ENCODE peak calls at places on chromosomes 2 and 18, in five cellular contexts. F is kidney tubule cell, I is transverse colon, C is neural progenitor cell, A is IMR-90. G is an unnamed sample.
A peak's percentile ranks its signal among the peaks of the same experiment; 100 is the strongest.

GRCh38 chr18:22447770-22448169 is 30.1 kb upstream of the CTAGE1 start:
- DNase-seq in F (no peak), I (no peak), C (no peak), A (no peak), G (no peak)

GRCh38 chr2:120611961-120612360 is 123.7 kb upstream of the GLI2 start:
- DNase-seq in F (no peak), I (no peak), C (no peak), A (no peak), G (no peak)

GRCh38 chr2:45055261-45055660 is 46.0 kb upstream of the SIX2 start:
- DNase-seq in F (no peak), I (no peak), C (no peak), A (no peak), G (no peak)

GRCh38 chr18:45111507-45111858 is 430.8 kb downstream of the SETBP1 start:
- DNase-seq in F (no peak), I (no peak), C (no peak), A (no peak), G (no peak)

GRCh38 chr2:85604568-85605339 is 2.3 kb upstream of the TMEM150A start:
- DNase-seq in F (no peak), I (no peak), C (no peak), A (no peak), G (no peak)

GRCh38 chr2:197285361-197285760 is 25.2 kb downstream of the ANKRD44 start:
- DNase-seq in F (no peak), I (no peak), C (no peak), A (no peak), G (no peak)

GRCh38 chr18:5546660-5547059 is 2.9 kb upstream of the EPB41L3 start:
- DNase-seq in F (peak; percentile 71), I (no peak), C (peak; percentile 72), A (peak; percentile 62), G (peak; percentile 54)

GRCh38 chr2:180124273-180124881 is 117.3 kb upstream of the CWC22 start:
- DNase-seq in F (peak; percentile 62), I (no peak), C (peak; percentile 55), A (peak; percentile 67), G (no peak)

GRCh38 chr18:2657788-2658458 is 2.4 kb downstream of the SMCHD1 start:
- DNase-seq in F (peak; percentile 54), I (no peak), C (no peak), A (peak; percentile 94), G (no peak)

GRCh38 chr2:138708682-138709241 is 71.4 kb downstream of the NXPH2 start:
- DNase-seq in F (peak; percentile 6), I (no peak), C (no peak), A (peak; percentile 34), G (no peak)

GRCh38 chr2:222993920-222994650 is 57.9 kb upstream of the KCNE4 start:
- DNase-seq in F (peak; percentile 55), I (peak; percentile 73), C (no peak), A (peak; percentile 98), G (peak; percentile 90)

GRCh38 chr18:79805211-79805862 is 7.6 kb downstream of the KCNG2 start:
- DNase-seq in F (no peak), I (no peak), C (no peak), A (no peak), G (no peak)

GRCh38 chr2:223954401-223954800 is 2.9 kb upstream of the MRPL44 start:
- DNase-seq in F (peak; percentile 76), I (no peak), C (peak; percentile 38), A (peak; percentile 94), G (no peak)

GRCh38 chr2:19887508-19887907 is 14.3 kb downstream of the TTC32 start:
- DNase-seq in F (no peak), I (peak; percentile 39), C (no peak), A (no peak), G (no peak)

GRCh38 chr2:220466251-220466691 is 838.8 kb downstream of the SLC4A3 start:
- DNase-seq in F (no peak), I (no peak), C (no peak), A (peak; percentile 7), G (no peak)

GRCh38 chr2:31475692-31476091 is 61.1 kb upstream of the XDH start:
- DNase-seq in F (peak; percentile 87), I (no peak), C (no peak), A (peak; percentile 76), G (no peak)

GRCh38 chr2:183260527-183260926 is 136.3 kb downstream of the NUP35 start:
- DNase-seq in F (no peak), I (no peak), C (no peak), A (no peak), G (no peak)

GRCh38 chr2:42754021-42754775 is 9.7 kb downstream of the OXER1 start:
- DNase-seq in F (no peak), I (no peak), C (no peak), A (peak; percentile 28), G (no peak)

G was measured in testis.